ENCODE peak calls at places on chromosomes 2 and 18, in ten cellular contexts. M, N, T, A, O, L, S, I, U and V are unnamed samples. For H3K9me3, the result is how much of the 10 kb centered on the place peaks cover.

GRCh38 chr2:69151974-69152373 is 139.0 kb downstream of the ANTXR1 start:
- DNase-seq in M (no peak), N (no peak), T (no peak), A (no peak), O (no peak), L (no peak), S (no peak), I (no peak), U (no peak), V (no peak)

GRCh38 chr2:151361674-151362380 is 4.4 kb downstream of the TNFAIP6 start:
- DNase-seq in M (no peak), N (no peak), T (no peak), A (no peak), O (no peak), L (no peak), S (no peak), I (no peak), U (no peak), V (no peak)

GRCh38 chr18:76564636-76565237 is 69.7 kb upstream of the ZNF516 start:
- DNase-seq in M (no peak), N (no peak), T (no peak), A (no peak), O (no peak), L (no peak), S (no peak), I (no peak), U (no peak), V (no peak)

GRCh38 chr2:108634591-108635160 is 84.6 kb upstream of the RANBP2 start:
- DNase-seq in M (no peak), N (no peak), T (no peak), A (no peak), O (no peak), L (no peak), S (no peak), I (no peak), U (no peak), V (no peak)

GRCh38 chr18:52319423-52319822 is 20.6 kb upstream of the DCC start:
- DNase-seq in M (no peak), N (no peak), T (no peak), A (no peak), O (no peak), L (no peak), S (no peak), I (no peak), U (no peak), V (no peak)

GRCh38 chr2:45957533-45958227 is 306.2 kb downstream of the PRKCE start:
- DNase-seq in M (no peak), N (no peak), T (no peak), A (no peak), O (no peak), L (no peak), S (no peak), I (no peak), U (no peak), V (no peak)

GRCh38 chr2:190488516-190489220 is 45.9 kb downstream of the NEMP2 start:
- DNase-seq in M (no peak), N (no peak), T (no peak), A (no peak), O (no peak), L (no peak), S (no peak), I (no peak), U (no peak), V (no peak)

GRCh38 chr18:44852818-44853217 is 172.1 kb downstream of the SETBP1 start:
- DNase-seq in M (no peak), N (no peak), T (peak), A (no peak), O (no peak), L (no peak), S (no peak), I (no peak), U (no peak), V (no peak)

GRCh38 chr2:9693138-9693520 is 62.3 kb upstream of the YWHAQ start:
- DNase-seq in M (no peak), N (no peak), T (no peak), A (no peak), O (no peak), L (no peak), S (no peak), I (peak), U (no peak), V (no peak)

GRCh38 chr2:224885295-224885694 is 157.0 kb downstream of the DOCK10 start:
- DNase-seq in M (no peak), N (no peak), T (no peak), A (no peak), O (no peak), L (no peak), S (no peak), I (no peak), U (no peak), V (no peak)

GRCh38 chr18:8264861-8265411 is 344.3 kb upstream of the RAB12 start:
- DNase-seq in M (no peak), N (no peak), T (no peak), A (no peak), O (no peak), L (no peak), S (no peak), I (no peak), U (no peak), V (no peak)

DNA sequence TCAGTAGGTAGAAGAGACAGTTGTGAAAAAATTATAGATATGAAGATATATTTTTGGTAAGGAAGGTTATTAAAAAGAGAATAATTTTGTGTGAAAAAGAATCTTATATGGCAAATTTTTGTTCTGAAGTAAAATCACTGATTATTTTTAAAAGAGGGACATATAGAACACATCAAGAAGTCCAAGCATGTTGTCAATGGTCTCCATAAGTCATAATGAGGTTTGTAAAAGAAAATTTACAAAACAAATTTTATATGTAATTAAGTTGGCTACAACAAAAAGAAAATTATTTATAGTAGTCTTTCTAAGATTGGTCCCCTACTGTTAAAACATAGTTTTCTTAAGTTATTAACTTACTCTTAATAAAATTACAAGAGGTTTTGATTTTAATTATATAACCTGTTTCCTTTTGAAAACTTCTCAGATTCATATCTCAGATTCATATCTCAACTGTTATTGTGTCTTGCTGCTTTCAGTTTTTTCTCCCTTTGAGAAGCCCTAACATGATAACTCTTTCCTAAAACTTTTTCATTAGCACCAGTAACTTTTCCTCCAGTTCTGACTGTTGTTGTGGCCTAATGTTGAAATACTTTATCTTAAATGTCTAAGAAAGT is 81.2 kb downstream of the SH3YL1 start:
- DNase-seq in M (no peak), N (no peak), T (no peak), A (peak), O (no peak), L (no peak), S (peak), I (no peak), U (no peak), V (no peak)
- H3K9me3 ChIP-seq in M (under half), N (under half), T (under half), A (under half), O (under half), L (under half), S (under half), I (under half), U (under half), V (under half)

DNA sequence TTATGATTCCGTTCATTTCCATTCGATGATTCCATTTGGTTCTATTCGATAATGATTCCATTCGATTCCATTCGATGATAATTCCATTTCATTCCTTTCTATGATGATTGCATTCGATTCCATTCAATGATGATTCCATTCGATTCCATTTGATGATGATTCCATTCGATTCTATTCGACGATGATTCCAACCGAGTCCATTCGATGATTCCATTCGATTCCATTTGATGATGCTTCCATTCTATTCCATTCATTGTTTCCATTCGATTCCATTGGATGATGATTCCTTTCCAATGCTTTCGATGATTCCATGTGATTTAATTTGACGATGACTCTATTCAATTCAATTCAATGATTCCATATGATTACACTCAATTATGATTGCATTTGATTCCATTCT is 1093.5 kb downstream of the RPIA start:
- DNase-seq in M (no peak), N (no peak), T (no peak), A (no peak), O (no peak), L (no peak), S (no peak), I (no peak), U (no peak), V (no peak)
- H3K9me3 ChIP-seq in M (half or more), N (under half), T (under half), A (half or more), O (under half), L (under half), S (half or more), I (under half), U (under half), V (under half)

DNA sequence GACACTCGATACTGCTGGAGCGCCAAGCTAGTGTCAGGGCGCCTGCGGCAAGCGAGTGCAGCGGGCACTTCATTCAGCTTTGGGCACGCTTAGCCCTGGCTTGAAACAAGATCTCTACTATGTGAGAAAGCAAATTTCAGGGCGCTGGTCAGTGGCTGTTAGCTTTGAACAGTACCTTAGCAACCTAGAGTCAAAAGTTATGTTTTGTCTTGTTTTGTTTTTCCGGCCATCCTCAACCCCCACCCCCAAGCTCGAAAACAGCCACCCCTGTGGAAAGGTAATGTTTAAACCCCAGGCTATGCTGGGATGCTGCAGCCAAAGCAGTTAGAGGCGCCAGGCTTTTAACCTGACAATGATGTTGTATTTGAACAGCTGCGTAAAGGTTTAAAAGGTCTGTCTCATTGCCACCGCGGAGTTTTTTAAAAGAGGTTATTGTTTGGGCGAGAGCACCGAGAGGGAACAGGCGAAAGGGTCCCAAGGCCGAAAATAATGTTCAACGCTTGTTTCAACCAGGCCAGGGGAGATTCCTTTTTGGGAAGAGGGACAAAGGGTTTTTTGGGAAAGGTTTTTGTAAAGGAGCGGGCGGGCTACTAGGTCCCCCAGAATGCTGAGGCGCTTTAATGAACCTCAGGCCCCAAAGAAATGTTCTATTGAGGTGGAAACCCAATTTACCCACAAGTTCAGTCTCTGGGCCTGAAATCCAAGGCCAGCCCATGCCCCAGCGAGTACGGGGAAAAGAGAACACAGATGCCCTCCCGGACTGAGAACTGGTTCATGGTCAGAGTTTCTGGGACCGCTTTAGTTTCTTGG is 2.3 kb upstream of the HOXD10 start:
- DNase-seq in M (no peak), N (no peak), T (no peak), A (no peak), O (no peak), L (no peak), S (no peak), I (no peak), U (no peak), V (no peak)
- H3K9me3 ChIP-seq in M (under half), N (under half), T (under half), A (under half), O (under half), L (under half), S (under half), I (under half), U (under half), V (under half)

GRCh38 chr2:172580544-172580943 is 24.7 kb downstream of the PDK1 start:
- DNase-seq in M (no peak), N (no peak), T (no peak), A (no peak), O (no peak), L (no peak), S (no peak), I (no peak), U (no peak), V (no peak)
- H3K9me3 ChIP-seq in M (under half), N (under half), T (under half), A (under half), O (under half), L (under half), S (under half), I (under half), U (under half), V (under half)

GRCh38 chr2:95273911-95274290 is 348 bp upstream of the PROM2 start:
- DNase-seq in M (no peak), N (no peak), T (no peak), A (no peak), O (no peak), L (no peak), S (no peak), I (no peak), U (no peak), V (peak)
- H3K9me3 ChIP-seq in M (under half), N (half or more), T (under half), A (under half), O (under half), L (under half), S (under half), I (under half), U (under half), V (under half)

GRCh38 chr2:26961603-26962184 is 8.7 kb upstream of the MAPRE3 start:
- DNase-seq in M (peak), N (peak), T (peak), A (peak), O (peak), L (peak), S (peak), I (peak), U (peak), V (peak)

GRCh38 chr2:26959320-26959719 is 11.1 kb upstream of the MAPRE3 start:
- DNase-seq in M (no peak), N (no peak), T (no peak), A (no peak), O (no peak), L (no peak), S (no peak), I (no peak), U (no peak), V (no peak)

GRCh38 chr2:26968001-26968400 is 2.4 kb upstream of the MAPRE3 start:
- DNase-seq in M (no peak), N (no peak), T (no peak), A (no peak), O (no peak), L (no peak), S (no peak), I (no peak), U (no peak), V (no peak)

GRCh38 chr2:26969089-26969844 is 1.2 kb upstream of the MAPRE3 start:
- DNase-seq in M (no peak), N (no peak), T (no peak), A (no peak), O (no peak), L (no peak), S (no peak), I (no peak), U (no peak), V (no peak)

DNA sequence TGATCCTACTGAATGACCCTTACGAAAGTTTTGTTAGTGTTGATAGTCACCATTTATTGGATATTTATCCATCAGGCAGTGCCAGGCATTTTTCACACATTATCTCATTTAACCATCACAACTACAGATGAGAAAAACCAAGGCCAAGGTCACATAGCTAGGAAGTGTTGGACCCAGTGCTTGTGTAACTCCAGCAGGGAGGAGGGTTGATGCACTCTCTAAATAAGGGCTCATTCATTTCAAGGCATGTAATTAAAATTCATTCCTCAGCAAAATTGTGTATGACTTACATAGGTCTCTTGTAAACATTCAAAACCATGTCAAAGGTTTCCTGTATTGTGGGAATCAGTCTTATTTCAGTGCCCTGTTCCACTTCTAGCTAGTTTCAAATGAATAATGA is 6.0 kb upstream of the MAPRE3 start:
- DNase-seq in M (no peak), N (no peak), T (no peak), A (no peak), O (no peak), L (no peak), S (no peak), I (no peak), U (no peak), V (no peak)
- H3K9me3 ChIP-seq in M (under half), N (under half), T (under half), A (under half), O (under half), L (under half), S (under half), I (under half), U (under half), V (under half)

GRCh38 chr18:78713064-78713463 is 266.6 kb upstream of the SALL3 start:
- DNase-seq in M (no peak), N (no peak), T (no peak), A (peak), O (no peak), L (no peak), S (no peak), I (no peak), U (no peak), V (no peak)
- H3K9me3 ChIP-seq in M (under half), N (half or more), T (under half), A (under half), O (under half), L (under half), S (under half), I (under half), U (under half), V (under half)